ENCODE peak calls at places on chromosome 11, in eight cellular contexts. One of them, this sample, is unnamed.

GRCh38 chr11:120932305-120932905 is 91.5 kb upstream of the TBCEL start:
- DNase-seq in upper lobe of right lung: no peak
- DNase-seq in EH: no peak
- DNase-seq in T1000: no peak
- DNase-seq in mucosa of descending colon: no peak
- DNase-seq in activated T-helper 1 cell treated with Interleukin-2 at 50 U/mL for 16 hours: no peak
- DNase-seq in lower lobe of right lung: no peak
- DNase-seq in activated T-cell treated with anti-CD3 and anti-CD28 coated beads for 24 hours: no peak
- DNase-seq in this sample: no peak

GRCh38 chr11:110250168-110250567 is 46.2 kb downstream of the RDX start:
- DNase-seq in upper lobe of right lung: no peak
- DNase-seq in EH: no peak
- DNase-seq in T1000: no peak
- DNase-seq in mucosa of descending colon: no peak
- DNase-seq in activated T-helper 1 cell treated with Interleukin-2 at 50 U/mL for 16 hours: no peak
- DNase-seq in lower lobe of right lung: no peak
- DNase-seq in activated T-cell treated with anti-CD3 and anti-CD28 coated beads for 24 hours: no peak
- DNase-seq in this sample: no peak

GRCh38 chr11:35736952-35737351 is 74.4 kb downstream of the TRIM44 start:
- DNase-seq in upper lobe of right lung: no peak
- DNase-seq in EH: no peak
- DNase-seq in T1000: no peak
- DNase-seq in mucosa of descending colon: no peak
- DNase-seq in activated T-helper 1 cell treated with Interleukin-2 at 50 U/mL for 16 hours: no peak
- DNase-seq in lower lobe of right lung: no peak
- DNase-seq in activated T-cell treated with anti-CD3 and anti-CD28 coated beads for 24 hours: no peak
- DNase-seq in this sample: no peak

GRCh38 chr11:6219359-6219758 is 14.0 kb downstream of the C11orf42 start:
- DNase-seq in upper lobe of right lung: no peak
- DNase-seq in EH: peak; percentile 95
- DNase-seq in T1000: peak; percentile 16
- DNase-seq in mucosa of descending colon: peak; percentile 51
- DNase-seq in activated T-helper 1 cell treated with Interleukin-2 at 50 U/mL for 16 hours: no peak
- DNase-seq in lower lobe of right lung: no peak
- DNase-seq in activated T-cell treated with anti-CD3 and anti-CD28 coated beads for 24 hours: no peak
- DNase-seq in this sample: peak; percentile 79

GRCh38 chr11:114128399-114128798 is 68.9 kb downstream of the ZBTB16 start:
- DNase-seq in upper lobe of right lung: no peak
- DNase-seq in EH: no peak
- DNase-seq in T1000: no peak
- DNase-seq in mucosa of descending colon: peak; percentile 42
- DNase-seq in activated T-helper 1 cell treated with Interleukin-2 at 50 U/mL for 16 hours: no peak
- DNase-seq in lower lobe of right lung: no peak
- DNase-seq in activated T-cell treated with anti-CD3 and anti-CD28 coated beads for 24 hours: no peak
- DNase-seq in this sample: no peak

GRCh38 chr11:73652046-73652730 is 5.8 kb downstream of the PLEKHB1 start:
- DNase-seq in upper lobe of right lung: peak; percentile 49
- DNase-seq in EH: no peak
- DNase-seq in T1000: no peak
- DNase-seq in mucosa of descending colon: no peak
- DNase-seq in activated T-helper 1 cell treated with Interleukin-2 at 50 U/mL for 16 hours: no peak
- DNase-seq in lower lobe of right lung: no peak
- DNase-seq in activated T-cell treated with anti-CD3 and anti-CD28 coated beads for 24 hours: no peak
- DNase-seq in this sample: no peak

GRCh38 chr11:131389582-131389981 is 19.2 kb downstream of the NTM start:
- DNase-seq in upper lobe of right lung: no peak
- DNase-seq in EH: no peak
- DNase-seq in T1000: no peak
- DNase-seq in mucosa of descending colon: no peak
- DNase-seq in activated T-helper 1 cell treated with Interleukin-2 at 50 U/mL for 16 hours: no peak
- DNase-seq in lower lobe of right lung: no peak
- DNase-seq in activated T-cell treated with anti-CD3 and anti-CD28 coated beads for 24 hours: no peak
- DNase-seq in this sample: no peak

GRCh38 chr11:43555811-43556210 is 124.7 kb upstream of the HSD17B12 start:
- DNase-seq in upper lobe of right lung: no peak
- DNase-seq in EH: peak; percentile 18
- DNase-seq in T1000: no peak
- DNase-seq in mucosa of descending colon: no peak
- DNase-seq in activated T-helper 1 cell treated with Interleukin-2 at 50 U/mL for 16 hours: no peak
- DNase-seq in lower lobe of right lung: no peak
- DNase-seq in activated T-cell treated with anti-CD3 and anti-CD28 coated beads for 24 hours: no peak
- DNase-seq in this sample: peak; percentile 8

GRCh38 chr11:45185228-45185729 is 38.8 kb downstream of the PRDM11 start:
- DNase-seq in upper lobe of right lung: no peak
- DNase-seq in EH: no peak
- DNase-seq in T1000: no peak
- DNase-seq in mucosa of descending colon: no peak
- DNase-seq in activated T-helper 1 cell treated with Interleukin-2 at 50 U/mL for 16 hours: no peak
- DNase-seq in lower lobe of right lung: no peak
- DNase-seq in activated T-cell treated with anti-CD3 and anti-CD28 coated beads for 24 hours: no peak
- DNase-seq in this sample: no peak

GRCh38 chr11:61890536-61891330 is 612 bp downstream of the FADS3 start:
- DNase-seq in upper lobe of right lung: peak; percentile 78
- DNase-seq in EH: peak; percentile 87
- DNase-seq in T1000: peak; percentile 79
- DNase-seq in mucosa of descending colon: peak; percentile 40
- DNase-seq in activated T-helper 1 cell treated with Interleukin-2 at 50 U/mL for 16 hours: peak; percentile 13
- DNase-seq in lower lobe of right lung: peak; percentile 74
- DNase-seq in activated T-cell treated with anti-CD3 and anti-CD28 coated beads for 24 hours: no peak
- DNase-seq in this sample: peak; percentile 90

GRCh38 chr11:11251394-11251970 is 101.6 kb downstream of the CSNK2A3 start:
- DNase-seq in upper lobe of right lung: no peak
- DNase-seq in EH: no peak
- DNase-seq in T1000: no peak
- DNase-seq in mucosa of descending colon: no peak
- DNase-seq in activated T-helper 1 cell treated with Interleukin-2 at 50 U/mL for 16 hours: no peak
- DNase-seq in lower lobe of right lung: no peak
- DNase-seq in activated T-cell treated with anti-CD3 and anti-CD28 coated beads for 24 hours: no peak
- DNase-seq in this sample: no peak

GRCh38 chr11:91199866-91200265 is 977.0 kb upstream of the CHORDC1 start:
- DNase-seq in upper lobe of right lung: no peak
- DNase-seq in EH: peak; percentile 35
- DNase-seq in T1000: no peak
- DNase-seq in mucosa of descending colon: no peak
- DNase-seq in activated T-helper 1 cell treated with Interleukin-2 at 50 U/mL for 16 hours: no peak
- DNase-seq in lower lobe of right lung: no peak
- DNase-seq in activated T-cell treated with anti-CD3 and anti-CD28 coated beads for 24 hours: no peak
- DNase-seq in this sample: no peak

GRCh38 chr11:46246514-46246913 is 30.9 kb upstream of the CREB3L1 start:
- DNase-seq in upper lobe of right lung: no peak
- DNase-seq in EH: peak; percentile 86
- DNase-seq in T1000: no peak
- DNase-seq in mucosa of descending colon: no peak
- DNase-seq in activated T-helper 1 cell treated with Interleukin-2 at 50 U/mL for 16 hours: no peak
- DNase-seq in lower lobe of right lung: no peak
- DNase-seq in activated T-cell treated with anti-CD3 and anti-CD28 coated beads for 24 hours: no peak
- DNase-seq in this sample: peak; percentile 59

GRCh38 chr11:96229354-96229973 is 113.5 kb downstream of the MAML2 start:
- DNase-seq in upper lobe of right lung: no peak
- DNase-seq in EH: no peak
- DNase-seq in T1000: no peak
- DNase-seq in mucosa of descending colon: no peak
- DNase-seq in activated T-helper 1 cell treated with Interleukin-2 at 50 U/mL for 16 hours: no peak
- DNase-seq in lower lobe of right lung: no peak
- DNase-seq in activated T-cell treated with anti-CD3 and anti-CD28 coated beads for 24 hours: no peak
- DNase-seq in this sample: no peak

GRCh38 chr11:61404641-61405040 is 12.3 kb downstream of the TMEM216 start:
- DNase-seq in upper lobe of right lung: no peak
- DNase-seq in EH: no peak
- DNase-seq in T1000: no peak
- DNase-seq in mucosa of descending colon: no peak
- DNase-seq in activated T-helper 1 cell treated with Interleukin-2 at 50 U/mL for 16 hours: no peak
- DNase-seq in lower lobe of right lung: no peak
- DNase-seq in activated T-cell treated with anti-CD3 and anti-CD28 coated beads for 24 hours: no peak
- DNase-seq in this sample: no peak

GRCh38 chr11:8593935-8594909 is at the start of gene STK33:
- DNase-seq in upper lobe of right lung: peak; percentile 89
- DNase-seq in EH: peak; percentile 31
- DNase-seq in T1000: peak; percentile 9
- DNase-seq in mucosa of descending colon: peak; percentile 53
- DNase-seq in activated T-helper 1 cell treated with Interleukin-2 at 50 U/mL for 16 hours: no peak
- DNase-seq in lower lobe of right lung: peak; percentile 76
- DNase-seq in activated T-cell treated with anti-CD3 and anti-CD28 coated beads for 24 hours: peak; percentile 29
- DNase-seq in this sample: peak; percentile 13

GRCh38 chr11:306645-307371 is 808 bp upstream of the IFITM2 start:
- DNase-seq in upper lobe of right lung: no peak
- DNase-seq in EH: no peak
- DNase-seq in T1000: no peak
- DNase-seq in mucosa of descending colon: no peak
- DNase-seq in activated T-helper 1 cell treated with Interleukin-2 at 50 U/mL for 16 hours: no peak
- DNase-seq in lower lobe of right lung: peak; percentile 44
- DNase-seq in activated T-cell treated with anti-CD3 and anti-CD28 coated beads for 24 hours: no peak
- DNase-seq in this sample: no peak

GRCh38 chr11:104898685-104899013 is 389 bp upstream of the CASP12 start:
- DNase-seq in upper lobe of right lung: no peak
- DNase-seq in EH: peak; percentile 10
- DNase-seq in T1000: no peak
- DNase-seq in mucosa of descending colon: no peak
- DNase-seq in activated T-helper 1 cell treated with Interleukin-2 at 50 U/mL for 16 hours: no peak
- DNase-seq in lower lobe of right lung: no peak
- DNase-seq in activated T-cell treated with anti-CD3 and anti-CD28 coated beads for 24 hours: no peak
- DNase-seq in this sample: no peak

GRCh38 chr11:111557425-111558111 is 17.0 kb downstream of the LAYN start:
- DNase-seq in upper lobe of right lung: no peak
- DNase-seq in EH: peak; percentile 99
- DNase-seq in T1000: peak; percentile 47
- DNase-seq in mucosa of descending colon: no peak
- DNase-seq in activated T-helper 1 cell treated with Interleukin-2 at 50 U/mL for 16 hours: no peak
- DNase-seq in lower lobe of right lung: no peak
- DNase-seq in activated T-cell treated with anti-CD3 and anti-CD28 coated beads for 24 hours: no peak
- DNase-seq in this sample: peak; percentile 94

GRCh38 chr11:114348200-114349191 is 51.8 kb downstream of the C11orf71 start:
- DNase-seq in upper lobe of right lung: no peak
- DNase-seq in EH: peak; percentile 83
- DNase-seq in T1000: peak; percentile 21
- DNase-seq in mucosa of descending colon: peak; percentile 85
- DNase-seq in activated T-helper 1 cell treated with Interleukin-2 at 50 U/mL for 16 hours: no peak
- DNase-seq in lower lobe of right lung: no peak
- DNase-seq in activated T-cell treated with anti-CD3 and anti-CD28 coated beads for 24 hours: peak; percentile 31
- DNase-seq in this sample: peak; percentile 71

GRCh38 chr11:124429599-124429998 is 4.9 kb upstream of the OR8B4 start:
- DNase-seq in upper lobe of right lung: no peak
- DNase-seq in EH: no peak
- DNase-seq in T1000: no peak
- DNase-seq in mucosa of descending colon: no peak
- DNase-seq in activated T-helper 1 cell treated with Interleukin-2 at 50 U/mL for 16 hours: no peak
- DNase-seq in lower lobe of right lung: no peak
- DNase-seq in activated T-cell treated with anti-CD3 and anti-CD28 coated beads for 24 hours: no peak
- DNase-seq in this sample: no peak

GRCh38 chr11:75223954-75224643 is 16.5 kb upstream of the TPBGL start:
- DNase-seq in upper lobe of right lung: peak; percentile 46
- DNase-seq in EH: no peak
- DNase-seq in T1000: no peak
- DNase-seq in mucosa of descending colon: no peak
- DNase-seq in activated T-helper 1 cell treated with Interleukin-2 at 50 U/mL for 16 hours: no peak
- DNase-seq in lower lobe of right lung: no peak
- DNase-seq in activated T-cell treated with anti-CD3 and anti-CD28 coated beads for 24 hours: no peak
- DNase-seq in this sample: no peak

GRCh38 chr11:131691558-131692041 is 321.2 kb downstream of the NTM start:
- DNase-seq in upper lobe of right lung: no peak
- DNase-seq in EH: peak; percentile 27
- DNase-seq in T1000: no peak
- DNase-seq in mucosa of descending colon: no peak
- DNase-seq in activated T-helper 1 cell treated with Interleukin-2 at 50 U/mL for 16 hours: no peak
- DNase-seq in lower lobe of right lung: no peak
- DNase-seq in activated T-cell treated with anti-CD3 and anti-CD28 coated beads for 24 hours: no peak
- DNase-seq in this sample: no peak

GRCh38 chr11:12598330-12599256 is 75.6 kb upstream of the TEAD1 start:
- DNase-seq in upper lobe of right lung: no peak
- DNase-seq in EH: peak; percentile 77
- DNase-seq in T1000: no peak
- DNase-seq in mucosa of descending colon: peak; percentile 24
- DNase-seq in activated T-helper 1 cell treated with Interleukin-2 at 50 U/mL for 16 hours: no peak
- DNase-seq in lower lobe of right lung: no peak
- DNase-seq in activated T-cell treated with anti-CD3 and anti-CD28 coated beads for 24 hours: no peak
- DNase-seq in this sample: peak; percentile 55

GRCh38 chr11:116379185-116379828 is 393.5 kb downstream of the BUD13 start:
- DNase-seq in upper lobe of right lung: no peak
- DNase-seq in EH: peak; percentile 6
- DNase-seq in T1000: no peak
- DNase-seq in mucosa of descending colon: peak; percentile 54
- DNase-seq in activated T-helper 1 cell treated with Interleukin-2 at 50 U/mL for 16 hours: no peak
- DNase-seq in lower lobe of right lung: no peak
- DNase-seq in activated T-cell treated with anti-CD3 and anti-CD28 coated beads for 24 hours: no peak
- DNase-seq in this sample: peak; percentile 1

GRCh38 chr11:132851247-132851646 is 681.1 kb downstream of the OPCML start:
- DNase-seq in upper lobe of right lung: no peak
- DNase-seq in EH: no peak
- DNase-seq in T1000: no peak
- DNase-seq in mucosa of descending colon: no peak
- DNase-seq in activated T-helper 1 cell treated with Interleukin-2 at 50 U/mL for 16 hours: no peak
- DNase-seq in lower lobe of right lung: no peak
- DNase-seq in activated T-cell treated with anti-CD3 and anti-CD28 coated beads for 24 hours: no peak
- DNase-seq in this sample: no peak

GRCh38 chr11:75578977-75579376 is 16.9 kb downstream of the SERPINH1 start:
- DNase-seq in upper lobe of right lung: no peak
- DNase-seq in EH: peak; percentile 70
- DNase-seq in T1000: no peak
- DNase-seq in mucosa of descending colon: no peak
- DNase-seq in activated T-helper 1 cell treated with Interleukin-2 at 50 U/mL for 16 hours: no peak
- DNase-seq in lower lobe of right lung: no peak
- DNase-seq in activated T-cell treated with anti-CD3 and anti-CD28 coated beads for 24 hours: no peak
- DNase-seq in this sample: no peak

GRCh38 chr11:124402326-124402922 is 3.6 kb upstream of the OR8B3 start:
- DNase-seq in upper lobe of right lung: no peak
- DNase-seq in EH: peak; percentile 76
- DNase-seq in T1000: peak; percentile 48
- DNase-seq in mucosa of descending colon: peak; percentile 81
- DNase-seq in activated T-helper 1 cell treated with Interleukin-2 at 50 U/mL for 16 hours: no peak
- DNase-seq in lower lobe of right lung: peak; percentile 51
- DNase-seq in activated T-cell treated with anti-CD3 and anti-CD28 coated beads for 24 hours: peak; percentile 23
- DNase-seq in this sample: peak; percentile 88

This sample was measured in mesenchymal stem cell.